ENCODE peak calls at places on chromosomes 3 and 15, in five cellular contexts. Y is neural progenitor cell, F is heart left ventricle, V is left lung, I is lower lobe of right lung. U is an unnamed sample.

GRCh38 chr15:29044506-29044905 is 158.7 kb downstream of the APBA2 start:
- DNase-seq in Y (no peak), F (no peak), V (no peak), I (no peak), U (no peak)

GRCh38 chr3:157499342-157499963 is 3.8 kb downstream of the VEPH1 start:
- DNase-seq in Y (peak; percentile 79), F (no peak), V (peak; percentile 78), I (peak; percentile 85), U (no peak)

GRCh38 chr3:176850498-176850897 is 346.8 kb downstream of the TBL1XR1 start:
- DNase-seq in Y (no peak), F (no peak), V (no peak), I (no peak), U (no peak)

GRCh38 chr3:19522305-19522704 is 374.0 kb downstream of the KCNH8 start:
- DNase-seq in Y (no peak), F (no peak), V (no peak), I (no peak), U (no peak)

GRCh38 chr3:172285844-172286243 is 162.4 kb downstream of the GHSR start:
- DNase-seq in Y (no peak), F (no peak), V (no peak), I (no peak), U (no peak)

GRCh38 chr3:29720660-29721059 is 439.8 kb downstream of the RBMS3 start:
- DNase-seq in Y (no peak), F (no peak), V (no peak), I (no peak), U (no peak)

GRCh38 chr15:89912674-89913396 is at the start of gene ARPIN:
- DNase-seq in Y (peak; percentile 83), F (peak; percentile 65), V (no peak), I (peak; percentile 73), U (no peak)

GRCh38 chr3:133457025-133457424 is 57.2 kb downstream of the BFSP2 start:
- DNase-seq in Y (no peak), F (no peak), V (no peak), I (no peak), U (no peak)

GRCh38 chr3:82505079-82505756 is 743.8 kb upstream of the GBE1 start:
- DNase-seq in Y (no peak), F (no peak), V (no peak), I (no peak), U (no peak)

DNA sequence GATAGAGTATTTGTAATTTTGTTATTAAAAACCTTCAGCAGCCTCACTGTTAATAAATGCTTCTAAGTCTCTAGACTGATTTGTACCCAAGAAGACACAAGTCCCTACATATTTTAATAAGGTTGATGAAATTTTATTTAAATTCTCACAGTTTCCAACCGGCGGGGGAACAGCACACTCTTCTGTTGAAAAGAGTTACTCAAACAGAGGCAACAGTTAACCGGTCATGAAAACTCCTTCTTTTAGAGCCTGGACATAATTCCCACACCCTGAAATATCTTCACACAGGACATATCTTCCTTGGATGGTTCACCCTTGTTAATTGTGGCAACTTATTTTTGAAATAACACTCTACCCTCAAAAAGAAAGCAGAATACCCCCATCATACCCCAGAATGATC is 278.8 kb downstream of the FOXP1 start:
- DNase-seq in Y (no peak), F (no peak), V (no peak), I (no peak), U (no peak)
- H3K27ac ChIP-seq in Y (peak overlapping the region; percentile 99), F (peak overlapping the region; percentile 66), V (peak overlapping the region; percentile 74), I (no peak overlapping the region), U (peak overlapping the region; percentile 79)

GRCh38 chr3:141366285-141367037 is 1.8 kb upstream of the ZBTB38 start:
- DNase-seq in Y (no peak), F (peak; percentile 22), V (peak; percentile 57), I (peak; percentile 64), U (peak; percentile 59)
- H3K4me3 ChIP-seq in Y (no peak overlapping the region), F (no peak overlapping the region), V (no peak overlapping the region), I (no peak overlapping the region), U (no peak overlapping the region)

DNA sequence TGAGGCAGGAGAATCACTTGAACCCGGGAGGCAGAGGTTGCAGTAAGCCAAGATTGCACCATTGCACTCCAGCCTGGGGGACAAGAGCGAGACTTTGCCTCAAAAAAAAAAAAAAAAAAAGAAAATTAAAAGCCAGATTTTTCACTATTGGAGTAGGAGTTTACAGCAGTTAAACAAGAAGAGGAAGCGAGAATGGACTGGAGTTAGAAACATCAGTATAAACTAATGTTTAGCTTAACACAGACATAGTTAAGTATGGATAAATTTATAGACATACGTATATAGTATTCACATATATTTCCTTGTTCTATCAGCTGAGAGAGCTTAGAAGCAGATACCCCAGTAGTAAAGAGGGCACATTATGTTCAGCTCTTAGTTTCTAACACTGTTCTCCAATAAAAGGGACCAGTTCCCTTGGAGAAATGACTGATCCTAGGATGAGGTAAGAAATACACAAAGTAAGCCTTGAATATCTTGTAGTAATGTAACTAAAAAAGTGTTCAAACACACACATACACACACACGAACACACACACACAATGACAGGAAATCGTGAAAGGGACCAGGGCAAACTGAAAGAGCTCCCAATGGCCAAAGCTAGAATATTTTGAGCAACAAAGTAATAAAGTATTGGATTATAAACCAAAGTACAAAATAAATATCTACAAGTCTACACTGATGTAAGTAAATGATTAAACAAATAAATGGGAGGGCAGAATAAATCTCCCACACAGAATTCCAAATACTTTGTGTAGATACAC is 25.0 kb downstream of the PIK3CB start:
- DNase-seq in Y (no peak), F (no peak), V (no peak), I (no peak), U (no peak)
- H3K27ac ChIP-seq in Y (no peak overlapping the region), F (no peak overlapping the region), V (no peak overlapping the region), I (no peak overlapping the region), U (no peak overlapping the region)

GRCh38 chr3:119357190-119357589 is 63.0 kb downstream of the ARHGAP31 start:
- DNase-seq in Y (no peak), F (no peak), V (peak; percentile 53), I (peak; percentile 59), U (no peak)

GRCh38 chr3:119360046-119360445 is 65.9 kb downstream of the ARHGAP31 start:
- DNase-seq in Y (no peak), F (no peak), V (no peak), I (no peak), U (no peak)

GRCh38 chr3:119360736-119361462 is 66.7 kb downstream of the ARHGAP31 start:
- DNase-seq in Y (no peak), F (no peak), V (no peak), I (no peak), U (no peak)

GRCh38 chr3:119362010-119362409 is 67.8 kb downstream of the ARHGAP31 start:
- DNase-seq in Y (no peak), F (no peak), V (peak; percentile 44), I (peak; percentile 59), U (no peak)

DNA sequence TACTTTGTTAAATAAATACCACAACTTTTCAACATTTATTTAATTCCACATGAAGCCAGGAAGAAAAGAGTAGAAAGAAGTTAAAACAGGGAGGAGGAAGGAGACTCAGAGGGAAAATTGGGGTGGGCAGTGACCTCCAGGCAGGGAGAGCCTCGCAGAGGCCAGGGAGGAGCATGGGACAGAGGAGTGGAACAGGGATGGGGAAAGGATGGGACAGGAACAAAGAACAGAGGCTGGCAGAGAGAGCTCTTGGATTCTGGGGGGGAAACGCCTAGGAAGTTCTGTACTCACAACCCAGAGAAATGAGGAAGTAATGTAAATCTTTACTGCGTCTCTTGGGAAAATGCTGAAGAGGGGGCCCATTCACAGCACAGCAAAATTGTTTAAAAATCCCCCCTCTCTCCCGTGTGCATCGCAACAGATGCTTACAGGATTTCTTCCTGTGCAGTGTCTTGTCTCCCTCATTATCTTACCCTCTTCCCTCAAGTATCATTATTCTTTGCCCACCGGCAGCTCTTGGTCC is 65.4 kb downstream of the ARHGAP31 start:
- DNase-seq in Y (no peak), F (no peak), V (no peak), I (no peak), U (no peak)
- H3K4me3 ChIP-seq in Y (no peak overlapping the region), F (no peak overlapping the region), V (no peak overlapping the region), I (no peak overlapping the region), U (no peak overlapping the region)

DNA sequence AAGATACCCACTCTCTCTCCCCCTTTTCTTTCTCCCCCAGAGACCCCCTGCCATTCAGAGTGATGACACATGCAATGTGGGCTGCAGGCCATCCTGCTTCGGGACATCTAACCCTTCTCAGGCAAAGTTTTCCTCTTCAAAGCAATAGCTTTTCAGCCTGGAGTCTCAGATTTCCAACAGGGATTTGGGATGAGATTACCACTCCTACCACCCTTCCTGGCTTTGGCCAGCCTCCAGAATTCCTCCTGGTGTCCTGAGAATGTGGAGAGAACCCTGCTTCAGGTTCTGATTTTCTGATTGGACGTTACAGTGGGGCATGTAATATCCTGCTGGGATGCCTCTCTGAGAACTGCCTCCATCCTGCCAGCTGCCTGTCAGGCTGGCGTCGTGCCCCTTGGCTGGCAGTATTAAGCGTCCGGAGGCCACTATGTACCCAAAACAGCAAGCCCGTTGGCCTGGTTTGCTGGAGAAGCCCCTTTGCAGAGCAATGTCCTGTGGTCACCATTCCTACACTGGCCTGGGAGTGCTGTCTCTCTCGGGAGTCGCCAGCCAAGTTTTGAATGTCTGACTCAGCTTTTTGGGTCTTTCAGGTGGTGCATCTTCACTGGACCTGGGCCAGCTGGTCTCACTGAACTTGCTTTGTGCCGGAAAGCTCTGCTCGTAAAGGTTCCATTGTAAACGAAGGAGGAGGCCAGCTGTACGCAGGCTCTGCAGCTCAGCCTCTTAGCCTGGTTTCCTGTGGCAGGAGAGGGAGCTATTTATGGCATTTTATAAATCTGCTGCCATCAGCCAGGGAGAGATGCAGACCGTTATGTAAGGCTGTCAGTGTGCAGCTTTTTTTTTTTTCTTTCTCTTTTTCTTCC is 19.2 kb upstream of the TRAK1 start:
- DNase-seq in Y (peak; percentile 44), F (peak; percentile 79), V (peak; percentile 59), I (peak; percentile 57), U (peak; percentile 74)
- H3K27ac ChIP-seq in Y (peak overlapping the region; percentile 56), F (peak overlapping the region; percentile 77), V (peak overlapping the region; percentile 77), I (peak overlapping the region; percentile 79), U (peak overlapping the region; percentile 91)

GRCh38 chr15:99122831-99123705 is 18.2 kb downstream of the SYNM start:
- DNase-seq in Y (no peak), F (no peak), V (peak; percentile 27), I (no peak), U (no peak)
- H3K4me3 ChIP-seq in Y (no peak overlapping the region), F (peak overlapping the region; percentile 32), V (no peak overlapping the region), I (peak overlapping the region; percentile 21), U (peak overlapping the region; percentile 33)

GRCh38 chr15:41932939-41933725 is 39.2 kb downstream of the EHD4 start:
- DNase-seq in Y (no peak), F (no peak), V (no peak), I (no peak), U (no peak)

GRCh38 chr15:41933771-41934170 is 38.6 kb downstream of the EHD4 start:
- DNase-seq in Y (no peak), F (no peak), V (no peak), I (no peak), U (no peak)

GRCh38 chr15:41936155-41936554 is 36.2 kb downstream of the EHD4 start:
- DNase-seq in Y (no peak), F (no peak), V (no peak), I (no peak), U (no peak)

GRCh38 chr15:41935566-41936020 is 36.8 kb downstream of the EHD4 start:
- DNase-seq in Y (no peak), F (no peak), V (no peak), I (no peak), U (no peak)

GRCh38 chr15:41934843-41935242 is 37.5 kb downstream of the EHD4 start:
- DNase-seq in Y (no peak), F (no peak), V (no peak), I (peak; percentile 54), U (no peak)
- H3K27ac ChIP-seq in Y (no peak overlapping the region), F (peak overlapping the region; percentile 87), V (peak overlapping the region; percentile 26), I (peak overlapping the region; percentile 77), U (peak overlapping the region; percentile 69)

U was measured in gastrocnemius medialis.